ENCODE peak calls at places on chromosomes 1 and 21, in four cellular contexts. T is K562, W is HCT116, X is GM23338. R is an unnamed sample.

GRCh38 chr1:113058861-113059441 is 14.0 kb upstream of the LRIG2 start:
- DNase-seq in T (peak), W (no peak), X (no peak), R (no peak)

GRCh38 chr1:119147626-119148180 is 7.2 kb upstream of the WARS2 start:
- DNase-seq in T (no peak), W (no peak), X (no peak), R (no peak)

GRCh38 chr1:147292635-147293251 is 50.3 kb downstream of the CHD1L start:
- DNase-seq in T (no peak), W (no peak), X (no peak), R (peak)

GRCh38 chr1:159030311-159030710 is 20.6 kb downstream of the IFI16 start:
- DNase-seq in T (no peak), W (no peak), X (no peak), R (no peak)

GRCh38 chr21:41636636-41637625 is 129.0 kb upstream of the TMPRSS2 start:
- DNase-seq in T (no peak), W (no peak), X (no peak), R (no peak)

GRCh38 chr1:232620356-232620841 is 9.5 kb downstream of the SIPA1L2 start:
- DNase-seq in T (no peak), W (no peak), X (peak), R (no peak)

GRCh38 chr1:83515566-83516169 is 483.3 kb downstream of the TTLL7 start:
- DNase-seq in T (no peak), W (no peak), X (no peak), R (no peak)

GRCh38 chr1:34511802-34512201 is 243.0 kb upstream of the GJB5 start:
- DNase-seq in T (no peak), W (no peak), X (no peak), R (no peak)

GRCh38 chr1:101363891-101364318 is 127.1 kb downstream of the S1PR1 start:
- DNase-seq in T (no peak), W (no peak), X (no peak), R (no peak)

GRCh38 chr1:16960560-16961296 is 19.7 kb downstream of the MFAP2 start:
- DNase-seq in T (peak), W (peak), X (peak), R (peak)

GRCh38 chr1:201354901-201355295 is 22.6 kb downstream of the TNNT2 start:
- DNase-seq in T (no peak), W (no peak), X (no peak), R (no peak)

GRCh38 chr1:34125721-34126380 is 39.2 kb downstream of the CSMD2 start:
- DNase-seq in T (no peak), W (no peak), X (no peak), R (no peak)

GRCh38 chr1:16115468-16116363 is 40.2 kb downstream of the EPHA2 start:
- DNase-seq in T (no peak), W (no peak), X (peak), R (no peak)

GRCh38 chr1:95304803-95305202 is 70.8 kb downstream of the RWDD3 start:
- DNase-seq in T (no peak), W (no peak), X (no peak), R (no peak)

GRCh38 chr1:23593556-23594148 is 34.4 kb upstream of the ID3 start:
- DNase-seq in T (no peak), W (no peak), X (no peak), R (no peak)

GRCh38 chr1:165592945-165593823 is 37.9 kb upstream of the MGST3 start:
- DNase-seq in T (peak), W (peak), X (peak), R (peak)

GRCh38 chr1:20154306-20154831 is 15.2 kb downstream of the PLA2G2F start:
- DNase-seq in T (no peak), W (no peak), X (no peak), R (no peak)

GRCh38 chr1:92398519-92398918 is 88.2 kb downstream of the GFI1 start:
- DNase-seq in T (no peak), W (no peak), X (no peak), R (no peak)

GRCh38 chr21:32728455-32729237 is 833 bp upstream of the SYNJ1 start:
- DNase-seq in T (no peak), W (no peak), X (no peak), R (no peak)

GRCh38 chr1:115906627-115907026 is 65.7 kb upstream of the NHLH2 start:
- DNase-seq in T (no peak), W (no peak), X (no peak), R (no peak)

GRCh38 chr1:227343201-227343600 is 24.9 kb upstream of the CDC42BPA start:
- DNase-seq in T (no peak), W (no peak), X (no peak), R (no peak)

GRCh38 chr1:167601442-167602380 is 28.3 kb upstream of the RCSD1 start:
- DNase-seq in T (peak), W (no peak), X (no peak), R (peak)

GRCh38 chr21:44434936-44435635 is 20.2 kb upstream of the LRRC3 start:
- DNase-seq in T (no peak), W (no peak), X (no peak), R (no peak)

GRCh38 chr1:1165485-1165884 is 8.2 kb upstream of the TTLL10 start:
- DNase-seq in T (no peak), W (no peak), X (no peak), R (no peak)

GRCh38 chr1:166682588-166682987 is 156.7 kb upstream of the POGK start:
- DNase-seq in T (no peak), W (no peak), X (no peak), R (no peak)

GRCh38 chr1:110412576-110412975 is 5.1 kb upstream of the LAMTOR5 start:
- DNase-seq in T (peak), W (peak), X (peak), R (peak)

GRCh38 chr1:21882721-21883415 is 54.2 kb downstream of the HSPG2 start:
- DNase-seq in T (no peak), W (no peak), X (no peak), R (peak)

GRCh38 chr1:43969746-43970466 is at the start of gene DPH2:
- DNase-seq in T (peak), W (peak), X (peak), R (peak)

GRCh38 chr1:43969416-43969745 is 429 bp upstream of the DPH2 start:
- DNase-seq in T (no peak), W (no peak), X (no peak), R (no peak)

GRCh38 chr1:43970911-43971310 is 1.1 kb downstream of the DPH2 start:
- DNase-seq in T (no peak), W (no peak), X (no peak), R (no peak)

GRCh38 chr1:43970502-43970901 is 692 bp downstream of the DPH2 start:
- DNase-seq in T (no peak), W (no peak), X (no peak), R (no peak)

GRCh38 chr1:43968348-43968948 is 1.4 kb upstream of the DPH2 start:
- DNase-seq in T (peak), W (no peak), X (peak), R (no peak)
- TF ChIP-seq REST in T (peak), W (no peak), X (peak), R (peak)

GRCh38 chr1:46545784-46546183 is 5.7 kb downstream of the KNCN start:
- DNase-seq in T (no peak), W (no peak), X (no peak), R (peak)

GRCh38 chr1:46543382-46543760 is 8.1 kb downstream of the KNCN start:
- DNase-seq in T (peak), W (no peak), X (peak), R (no peak)

GRCh38 chr1:46543761-46544560 is 7.5 kb downstream of the KNCN start:
- DNase-seq in T (peak), W (no peak), X (peak), R (no peak)

GRCh38 chr1:46546210-46546609 is 5.2 kb downstream of the KNCN start:
- DNase-seq in T (no peak), W (no peak), X (no peak), R (no peak)

GRCh38 chr1:46544561-46545240 is 6.7 kb downstream of the KNCN start:
- DNase-seq in T (peak), W (no peak), X (peak), R (no peak)
- H3K4me3 ChIP-seq in T (no peak), W (no peak), X (peak), R (no peak)

GRCh38 chr1:8197493-8198282 is 120.2 kb upstream of the SLC45A1 start:
- DNase-seq in T (peak), W (peak), X (no peak), R (no peak)

GRCh38 chr1:8198522-8198921 is 119.4 kb upstream of the SLC45A1 start:
- DNase-seq in T (no peak), W (no peak), X (no peak), R (no peak)

GRCh38 chr1:8191474-8191873 is 126.4 kb upstream of the SLC45A1 start:
- DNase-seq in T (no peak), W (no peak), X (peak), R (no peak)

GRCh38 chr1:8193840-8194406 is 124.0 kb upstream of the SLC45A1 start:
- DNase-seq in T (no peak), W (no peak), X (no peak), R (no peak)

GRCh38 chr1:8194481-8195227 is 123.3 kb upstream of the SLC45A1 start:
- DNase-seq in T (no peak), W (peak), X (no peak), R (no peak)
- TF ChIP-seq POLR2AphosphoS5 in T (no peak), W (peak), X (no peak), R (no peak)

GRCh38 chr1:64440423-64440822 is 29.5 kb upstream of the CACHD1 start:
- DNase-seq in T (no peak), W (no peak), X (no peak), R (no peak)

GRCh38 chr1:64435000-64435399 is 34.9 kb upstream of the CACHD1 start:
- DNase-seq in T (no peak), W (no peak), X (no peak), R (no peak)

GRCh38 chr1:64437453-64437852 is 32.5 kb upstream of the CACHD1 start:
- DNase-seq in T (no peak), W (no peak), X (no peak), R (no peak)
- TF ChIP-seq REST in T (no peak), W (no peak), X (no peak), R (no peak)

GRCh38 chr1:169694304-169694703 is 17.1 kb downstream of the SELL start:
- DNase-seq in T (no peak), W (no peak), X (peak), R (no peak)
- H3K4me3 ChIP-seq in T (no peak), W (no peak), X (no peak), R (no peak)

GRCh38 chr1:6784560-6785317 is 515 bp upstream of the CAMTA1 start:
- DNase-seq in T (peak), W (peak), X (peak), R (peak)

GRCh38 chr1:6785318-6785712 is at the start of gene CAMTA1:
- DNase-seq in T (no peak), W (no peak), X (no peak), R (no peak)

GRCh38 chr1:6783221-6783620 is 2.0 kb upstream of the CAMTA1 start:
- DNase-seq in T (no peak), W (no peak), X (no peak), R (no peak)

GRCh38 chr1:6783956-6784559 is 1.2 kb upstream of the CAMTA1 start:
- DNase-seq in T (no peak), W (no peak), X (peak), R (no peak)

GRCh38 chr1:6785721-6786505 is 659 bp downstream of the CAMTA1 start:
- DNase-seq in T (peak), W (no peak), X (peak), R (no peak)
- TF ChIP-seq POLR2AphosphoS5 in T (no peak), W (no peak), X (no peak), R (no peak)